ENCODE peak calls at places on chromosomes 16 and 17, in six cellular contexts. A is breast epithelium, J is left ventricle myocardium inferior, K is adrenal gland, X is PC-3, N is ovary. Y is an unnamed sample.

GRCh38 chr17:13940858-13941665 is 128.2 kb upstream of the COX10 start:
- DNase-seq in A (no peak), K (peak), X (peak), J (no peak), N (no peak), Y (no peak)

GRCh38 chr16:3214904-3215600 is 19.9 kb downstream of the ZNF200 start:
- DNase-seq in J (no peak), X (no peak), A (no peak), K (no peak), N (no peak), Y (no peak)

GRCh38 chr17:78357177-78357586 is 2.7 kb downstream of the SOCS3 start:
- DNase-seq in N (peak), A (no peak), X (peak), K (peak), J (peak), Y (peak)

GRCh38 chr17:67151717-67152116 is 93.3 kb downstream of the HELZ start:
- DNase-seq in K (no peak), A (no peak), J (no peak), N (no peak), X (peak), Y (no peak)

GRCh38 chr17:83004791-83005380 is 74.5 kb upstream of the METRNL start:
- DNase-seq in A (no peak), N (no peak), X (no peak), K (no peak), J (no peak), Y (no peak)

GRCh38 chr17:27384261-27384701 is 72.0 kb upstream of the KSR1 start:
- DNase-seq in J (peak), X (peak), N (no peak), K (peak), A (peak), Y (peak)

GRCh38 chr17:5135726-5136579 is 20.1 kb downstream of the USP6 start:
- DNase-seq in N (no peak), X (no peak), A (no peak), J (no peak), K (no peak), Y (no peak)

GRCh38 chr17:33864758-33865229 is 390.3 kb upstream of the CCL2 start:
- DNase-seq in J (no peak), N (no peak), A (no peak), K (no peak), X (no peak), Y (no peak)

GRCh38 chr17:74467221-74467951 is 952 bp downstream of the CD300A start:
- DNase-seq in X (no peak), N (no peak), J (no peak), K (peak), A (no peak), Y (no peak)

GRCh38 chr17:83057793-83058477 is 21.5 kb upstream of the METRNL start:
- DNase-seq in X (no peak), J (peak), N (peak), A (no peak), K (peak), Y (no peak)

GRCh38 chr16:59593256-59593655 is 859.1 kb upstream of the GOT2 start:
- DNase-seq in X (peak), A (no peak), K (no peak), J (no peak), N (no peak), Y (no peak)

GRCh38 chr17:69404398-69404797 is 10.1 kb upstream of the MAP2K6 start:
- DNase-seq in K (no peak), N (no peak), J (no peak), X (peak), A (no peak), Y (no peak)

GRCh38 chr16:57620316-57621231 is 7.9 kb upstream of the ADGRG1 start:
- DNase-seq in N (no peak), J (no peak), X (peak), K (no peak), A (peak), Y (peak)

GRCh38 chr17:38752930-38753506 is 477 bp downstream of the PSMB3 start:
- DNase-seq in N (no peak), X (no peak), J (no peak), K (no peak), A (no peak), Y (no peak)

GRCh38 chr17:7261377-7262191 is 694 bp downstream of the CLDN7 start:
- DNase-seq in A (no peak), X (no peak), J (no peak), N (no peak), K (no peak), Y (no peak)

GRCh38 chr17:68707032-68707431 is 105.9 kb upstream of the FAM20A start:
- DNase-seq in A (no peak), N (no peak), J (no peak), X (peak), K (no peak), Y (no peak)

GRCh38 chr17:850086-850827 is 68.1 kb downstream of the MRM3 start:
- DNase-seq in X (no peak), K (no peak), J (no peak), A (no peak), N (no peak), Y (no peak)

GRCh38 chr17:846901-847777 is 65.0 kb downstream of the MRM3 start:
- DNase-seq in X (peak), J (no peak), K (no peak), N (no peak), A (peak), Y (no peak)

GRCh38 chr17:848402-848801 is 66.2 kb downstream of the MRM3 start:
- DNase-seq in A (no peak), J (no peak), K (no peak), X (no peak), N (no peak), Y (no peak)

GRCh38 chr17:851986-852385 is 69.8 kb downstream of the MRM3 start:
- DNase-seq in J (no peak), N (no peak), X (no peak), A (no peak), K (no peak), Y (no peak)

GRCh38 chr17:850828-851759 is 68.9 kb downstream of the MRM3 start:
- DNase-seq in J (peak), K (no peak), X (no peak), A (no peak), N (no peak), Y (no peak)
- H3K4me3 ChIP-seq in J (peak), K (no peak), X (no peak), A (peak), N (peak), Y (no peak)

DNA sequence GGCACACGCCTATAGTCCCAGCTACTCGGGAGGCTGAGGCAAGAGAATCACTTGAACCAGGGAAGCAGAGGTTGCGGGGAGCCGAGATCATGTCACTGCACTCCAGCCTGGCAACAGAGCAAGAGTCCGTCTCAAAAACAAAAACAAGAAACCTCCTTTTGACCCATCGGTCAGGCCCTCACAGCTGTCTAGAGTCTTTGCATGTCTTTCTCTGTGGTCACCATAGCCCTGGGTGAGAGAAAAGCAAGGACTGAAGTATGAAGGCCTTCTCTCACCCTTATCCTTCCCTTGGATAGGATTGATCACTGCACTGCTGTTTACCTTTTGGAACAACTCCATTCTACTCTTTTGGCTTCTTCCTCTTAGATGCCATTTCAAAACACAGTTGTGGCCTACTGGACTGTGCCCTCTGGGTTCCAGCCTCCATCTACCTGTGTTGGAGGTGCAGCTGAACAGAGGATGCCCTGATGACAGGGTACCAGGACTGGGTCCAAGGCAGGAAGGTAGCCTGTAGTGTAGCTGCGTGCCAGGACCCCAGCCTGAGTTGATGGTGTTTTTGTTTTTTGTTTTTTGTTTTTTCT is 37.1 kb downstream of the LDHD start:
- DNase-seq in K (no peak), X (no peak), N (no peak), J (no peak), A (no peak), Y (no peak)
- H3K4me3 ChIP-seq in K (no peak), X (no peak), N (no peak), J (no peak), A (no peak), Y (no peak)

DNA sequence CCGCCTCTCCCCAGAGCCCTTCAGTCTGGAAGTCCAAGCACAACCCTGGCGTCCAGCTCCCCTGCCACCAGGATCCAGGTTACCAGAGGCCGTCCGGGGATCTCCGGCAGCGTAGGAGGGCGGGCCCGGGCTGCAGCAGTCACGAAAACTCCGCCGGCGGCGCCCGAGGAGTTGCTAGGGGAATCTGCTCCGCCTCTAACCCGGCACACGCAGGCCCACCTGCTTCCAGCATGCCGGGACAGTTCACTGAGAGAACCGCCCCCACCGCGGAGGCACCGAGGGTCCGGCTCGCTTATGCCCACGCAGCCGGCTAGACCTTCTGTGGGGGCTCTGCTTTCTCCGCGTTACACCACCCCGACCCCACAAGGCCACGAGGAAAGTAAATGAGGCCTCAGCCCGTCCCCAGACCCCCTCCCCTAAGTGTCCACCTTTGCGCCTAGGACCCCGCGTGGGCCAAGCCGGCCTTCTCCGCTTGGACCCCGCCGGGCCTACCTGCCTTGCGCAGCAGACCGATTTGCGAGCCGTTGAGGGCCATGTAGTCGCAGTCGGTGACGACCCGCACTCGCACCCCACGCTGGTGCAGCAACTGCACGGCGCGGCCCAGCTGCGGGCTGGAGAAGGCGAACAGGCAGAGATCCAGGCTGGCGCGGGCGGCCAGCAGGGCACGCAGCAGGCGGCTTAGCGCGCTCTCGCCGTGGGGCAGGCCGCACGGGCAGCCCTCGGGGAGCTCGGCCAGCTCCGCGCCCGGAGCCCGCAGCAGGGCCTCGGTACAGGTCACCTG is 575 bp downstream of the PLD6 start:
- DNase-seq in X (peak), A (no peak), N (peak), J (peak), K (peak), Y (peak)
- H3K4me3 ChIP-seq in X (peak), A (peak), N (peak), J (peak), K (no peak), Y (peak)

DNA sequence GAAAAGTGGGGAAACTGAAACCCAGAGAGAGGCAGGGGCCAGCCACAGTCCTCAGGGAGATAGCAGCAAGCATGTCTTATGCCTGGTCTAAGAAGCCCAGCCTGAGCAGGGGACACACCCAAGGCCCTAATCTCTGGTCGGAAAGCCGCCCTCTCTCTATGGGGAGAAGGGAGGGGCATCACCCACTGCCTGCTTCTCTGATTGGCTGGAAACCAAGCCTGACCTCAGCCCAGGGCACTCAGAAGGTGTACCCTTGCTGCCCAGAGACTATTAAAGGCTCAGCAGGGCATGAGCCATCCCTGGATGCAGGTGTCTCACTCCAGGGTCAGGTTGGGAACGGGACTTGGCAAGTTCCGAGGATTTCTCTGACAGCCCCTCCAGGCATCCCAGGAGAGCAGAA is 5.7 kb upstream of the KRT13 start:
- DNase-seq in A (no peak), N (no peak), X (no peak), J (no peak), K (no peak), Y (no peak)
- H3K4me3 ChIP-seq in A (no peak), N (no peak), X (no peak), J (no peak), K (no peak), Y (no peak)